ENCODE peak calls at places on chromosomes 6 and 20, in nine cellular contexts. One of them, this sample, is unnamed.

GRCh38 chr6:145705561-145705960 is 29.8 kb downstream of the EPM2A start:
- DNase-seq in osteocyte: no peak
- DNase-seq in RPMI8226: no peak
- DNase-seq in SW 1271: no peak
- DNase-seq in activated T-helper 1 cell treated with anti-CD3 and anti-CD28 coated beads, Interleukin-2, amount 50 U/mL, for 16 hours: no peak
- DNase-seq in stromal cell of bone marrow: no peak
- DNase-seq in cardiac muscle cell: peak; percentile 87
- DNase-seq in EL: peak; percentile 64
- DNase-seq in ovary: no peak
- DNase-seq in this sample: no peak

GRCh38 chr20:31712112-31712553 is 10.5 kb downstream of the BCL2L1 start:
- DNase-seq in EL: no peak
- DNase-seq in stromal cell of bone marrow: no peak
- DNase-seq in cardiac muscle cell: peak; percentile 47
- DNase-seq in RPMI8226: peak; percentile 90
- DNase-seq in SW 1271: no peak
- DNase-seq in activated T-helper 1 cell treated with anti-CD3 and anti-CD28 coated beads, Interleukin-2, amount 50 U/mL, for 16 hours: no peak
- DNase-seq in osteocyte: no peak
- DNase-seq in ovary: no peak
- DNase-seq in this sample: peak; percentile 47

GRCh38 chr6:105951322-105951721 is 134.8 kb upstream of the PRDM1 start:
- DNase-seq in SW 1271: no peak
- DNase-seq in osteocyte: no peak
- DNase-seq in ovary: no peak
- DNase-seq in stromal cell of bone marrow: no peak
- DNase-seq in RPMI8226: no peak
- DNase-seq in cardiac muscle cell: no peak
- DNase-seq in activated T-helper 1 cell treated with anti-CD3 and anti-CD28 coated beads, Interleukin-2, amount 50 U/mL, for 16 hours: no peak
- DNase-seq in EL: no peak
- DNase-seq in this sample: no peak

GRCh38 chr6:135094403-135094821 is 39.8 kb upstream of the HBS1L start:
- DNase-seq in stromal cell of bone marrow: no peak
- DNase-seq in cardiac muscle cell: no peak
- DNase-seq in EL: peak; percentile 14
- DNase-seq in SW 1271: no peak
- DNase-seq in RPMI8226: no peak
- DNase-seq in activated T-helper 1 cell treated with anti-CD3 and anti-CD28 coated beads, Interleukin-2, amount 50 U/mL, for 16 hours: no peak
- DNase-seq in ovary: no peak
- DNase-seq in osteocyte: no peak
- DNase-seq in this sample: no peak

GRCh38 chr20:30816182-30816645 is 441.2 kb upstream of the DEFB115 start:
- DNase-seq in SW 1271: no peak
- DNase-seq in ovary: no peak
- DNase-seq in stromal cell of bone marrow: no peak
- DNase-seq in cardiac muscle cell: peak; percentile 68
- DNase-seq in activated T-helper 1 cell treated with anti-CD3 and anti-CD28 coated beads, Interleukin-2, amount 50 U/mL, for 16 hours: no peak
- DNase-seq in osteocyte: peak; percentile 92
- DNase-seq in EL: no peak
- DNase-seq in RPMI8226: peak; percentile 53
- DNase-seq in this sample: no peak

GRCh38 chr6:118283759-118284158 is 264.3 kb upstream of the PLN start:
- DNase-seq in SW 1271: no peak
- DNase-seq in osteocyte: no peak
- DNase-seq in ovary: peak; percentile 28
- DNase-seq in cardiac muscle cell: peak; percentile 78
- DNase-seq in activated T-helper 1 cell treated with anti-CD3 and anti-CD28 coated beads, Interleukin-2, amount 50 U/mL, for 16 hours: peak; percentile 5
- DNase-seq in RPMI8226: peak; percentile 46
- DNase-seq in stromal cell of bone marrow: peak; percentile 44
- DNase-seq in EL: peak; percentile 69
- DNase-seq in this sample: peak; percentile 68

GRCh38 chr6:163756079-163756478 is 341.6 kb downstream of the QKI start:
- DNase-seq in osteocyte: no peak
- DNase-seq in SW 1271: no peak
- DNase-seq in RPMI8226: peak; percentile 80
- DNase-seq in EL: no peak
- DNase-seq in cardiac muscle cell: no peak
- DNase-seq in ovary: no peak
- DNase-seq in stromal cell of bone marrow: no peak
- DNase-seq in activated T-helper 1 cell treated with anti-CD3 and anti-CD28 coated beads, Interleukin-2, amount 50 U/mL, for 16 hours: no peak
- DNase-seq in this sample: no peak

GRCh38 chr20:20864346-20865096 is 152.1 kb upstream of the RALGAPA2 start:
- DNase-seq in cardiac muscle cell: peak; percentile 6
- DNase-seq in osteocyte: no peak
- DNase-seq in SW 1271: no peak
- DNase-seq in activated T-helper 1 cell treated with anti-CD3 and anti-CD28 coated beads, Interleukin-2, amount 50 U/mL, for 16 hours: no peak
- DNase-seq in stromal cell of bone marrow: no peak
- DNase-seq in ovary: no peak
- DNase-seq in EL: no peak
- DNase-seq in RPMI8226: peak; percentile 12
- DNase-seq in this sample: no peak

GRCh38 chr6:34709386-34709785 is 12.8 kb upstream of the ILRUN start:
- DNase-seq in SW 1271: no peak
- DNase-seq in cardiac muscle cell: peak; percentile 90
- DNase-seq in ovary: peak; percentile 92
- DNase-seq in RPMI8226: no peak
- DNase-seq in EL: peak; percentile 19
- DNase-seq in stromal cell of bone marrow: peak; percentile 29
- DNase-seq in activated T-helper 1 cell treated with anti-CD3 and anti-CD28 coated beads, Interleukin-2, amount 50 U/mL, for 16 hours: no peak
- DNase-seq in osteocyte: peak; percentile 85
- DNase-seq in this sample: peak; percentile 68

GRCh38 chr20:3248167-3248992 is 9.4 kb upstream of the SLC4A11 start:
- DNase-seq in EL: peak; percentile 37
- DNase-seq in RPMI8226: peak; percentile 70
- DNase-seq in stromal cell of bone marrow: no peak
- DNase-seq in cardiac muscle cell: peak; percentile 46
- DNase-seq in SW 1271: no peak
- DNase-seq in activated T-helper 1 cell treated with anti-CD3 and anti-CD28 coated beads, Interleukin-2, amount 50 U/mL, for 16 hours: no peak
- DNase-seq in osteocyte: no peak
- DNase-seq in ovary: no peak
- DNase-seq in this sample: no peak

GRCh38 chr20:32385541-32385940 is 27.4 kb downstream of the ASXL1 start:
- DNase-seq in RPMI8226: no peak
- DNase-seq in cardiac muscle cell: no peak
- DNase-seq in SW 1271: no peak
- DNase-seq in EL: no peak
- DNase-seq in osteocyte: no peak
- DNase-seq in stromal cell of bone marrow: no peak
- DNase-seq in ovary: no peak
- DNase-seq in activated T-helper 1 cell treated with anti-CD3 and anti-CD28 coated beads, Interleukin-2, amount 50 U/mL, for 16 hours: no peak
- DNase-seq in this sample: no peak

GRCh38 chr6:158596861-158597260 is 37.0 kb downstream of the TMEM181 start:
- DNase-seq in osteocyte: no peak
- DNase-seq in stromal cell of bone marrow: no peak
- DNase-seq in cardiac muscle cell: no peak
- DNase-seq in activated T-helper 1 cell treated with anti-CD3 and anti-CD28 coated beads, Interleukin-2, amount 50 U/mL, for 16 hours: no peak
- DNase-seq in RPMI8226: no peak
- DNase-seq in EL: no peak
- DNase-seq in ovary: no peak
- DNase-seq in SW 1271: no peak
- DNase-seq in this sample: no peak

GRCh38 chr6:144481527-144481926 is 196.4 kb downstream of the UTRN start:
- DNase-seq in stromal cell of bone marrow: no peak
- DNase-seq in EL: no peak
- DNase-seq in RPMI8226: no peak
- DNase-seq in ovary: no peak
- DNase-seq in cardiac muscle cell: no peak
- DNase-seq in osteocyte: no peak
- DNase-seq in SW 1271: no peak
- DNase-seq in activated T-helper 1 cell treated with anti-CD3 and anti-CD28 coated beads, Interleukin-2, amount 50 U/mL, for 16 hours: no peak
- DNase-seq in this sample: no peak

GRCh38 chr6:73309784-73310502 is 44.1 kb downstream of the DPPA5 start:
- DNase-seq in EL: peak; percentile 76
- DNase-seq in activated T-helper 1 cell treated with anti-CD3 and anti-CD28 coated beads, Interleukin-2, amount 50 U/mL, for 16 hours: peak; percentile 24
- DNase-seq in osteocyte: no peak
- DNase-seq in SW 1271: peak; percentile 18
- DNase-seq in ovary: peak; percentile 69
- DNase-seq in cardiac muscle cell: peak; percentile 67
- DNase-seq in RPMI8226: peak; percentile 90
- DNase-seq in stromal cell of bone marrow: no peak
- DNase-seq in this sample: peak; percentile 64

GRCh38 chr6:34331361-34332050 is 61.0 kb downstream of the NUDT3 start:
- DNase-seq in stromal cell of bone marrow: no peak
- DNase-seq in RPMI8226: no peak
- DNase-seq in activated T-helper 1 cell treated with anti-CD3 and anti-CD28 coated beads, Interleukin-2, amount 50 U/mL, for 16 hours: no peak
- DNase-seq in osteocyte: no peak
- DNase-seq in ovary: no peak
- DNase-seq in SW 1271: no peak
- DNase-seq in cardiac muscle cell: peak; percentile 61
- DNase-seq in EL: no peak
- DNase-seq in this sample: no peak

GRCh38 chr20:15742076-15742475 is 831.2 kb downstream of the KIF16B start:
- DNase-seq in stromal cell of bone marrow: no peak
- DNase-seq in activated T-helper 1 cell treated with anti-CD3 and anti-CD28 coated beads, Interleukin-2, amount 50 U/mL, for 16 hours: no peak
- DNase-seq in osteocyte: no peak
- DNase-seq in EL: no peak
- DNase-seq in SW 1271: no peak
- DNase-seq in RPMI8226: no peak
- DNase-seq in ovary: no peak
- DNase-seq in cardiac muscle cell: no peak
- DNase-seq in this sample: no peak